ENCODE peak calls at places on chromosomes 1 and 21, in four cellular contexts. F, I, G and K are unnamed samples.

GRCh38 chr1:59018860-59019259 is 235.0 kb upstream of the JUN start:
- DNase-seq in G (no peak), F (no peak), I (no peak), K (no peak)

GRCh38 chr1:89781494-89782126 is 39.2 kb upstream of the LRRC8D start:
- DNase-seq in F (no peak), I (no peak), G (no peak), K (no peak)

GRCh38 chr21:15054089-15054488 is 10.7 kb downstream of the NRIP1 start:
- DNase-seq in I (no peak), G (no peak), F (no peak), K (no peak)

GRCh38 chr1:36160949-36161485 is 5.1 kb downstream of the MAP7D1 start:
- DNase-seq in G (no peak), F (peak; percentile 86), I (peak; percentile 72), K (peak; percentile 71)

GRCh38 chr1:60152886-60153285 is 79.3 kb upstream of the C1orf87 start:
- DNase-seq in G (no peak), I (no peak), F (no peak), K (no peak)

GRCh38 chr1:203306970-203307541 is 1.7 kb downstream of the BTG2 start:
- DNase-seq in I (no peak), G (no peak), F (no peak), K (peak; percentile 37)

GRCh38 chr1:240487493-240487892 is 124.5 kb downstream of the GREM2 start:
- DNase-seq in G (no peak), F (no peak), I (no peak), K (no peak)

GRCh38 chr1:200107004-200107470 is 79.5 kb downstream of the NR5A2 start:
- DNase-seq in F (no peak), G (no peak), I (no peak), K (no peak)

GRCh38 chr1:64404202-64404601 is 65.7 kb upstream of the CACHD1 start:
- DNase-seq in F (no peak), I (no peak), G (no peak), K (no peak)

GRCh38 chr1:24796524-24796923 is 51.3 kb downstream of the CLIC4 start:
- DNase-seq in I (no peak), G (no peak), F (no peak), K (no peak)

GRCh38 chr1:25873120-25873519 is 2.4 kb downstream of the PAQR7 start:
- DNase-seq in F (no peak), G (peak; percentile 42), I (peak; percentile 54), K (peak; percentile 11)

GRCh38 chr1:212749924-212750535 is 41.5 kb downstream of the NSL1 start:
- DNase-seq in F (peak; percentile 65), G (peak; percentile 55), I (peak; percentile 67), K (no peak)

GRCh38 chr1:1250828-1251284 is 4.3 kb upstream of the C1QTNF12 start:
- DNase-seq in I (no peak), G (no peak), F (no peak), K (no peak)

GRCh38 chr21:42062543-42063022 is 8.5 kb upstream of the UMODL1 start:
- DNase-seq in I (no peak), G (no peak), F (no peak), K (no peak)

GRCh38 chr1:21068937-21069336 is 107.8 kb downstream of the EIF4G3 start:
- DNase-seq in G (no peak), F (no peak), I (no peak), K (no peak)

GRCh38 chr1:86504895-86505625 is 36.3 kb downstream of the CLCA1 start:
- DNase-seq in G (no peak), F (no peak), I (no peak), K (no peak)

GRCh38 chr1:32240140-32240951 is 6.7 kb upstream of the FAM167B start:
- DNase-seq in F (peak; percentile 89), G (no peak), I (no peak), K (peak; percentile 98)

GRCh38 chr1:174830019-174830418 is 169.7 kb upstream of the CACYBP start:
- DNase-seq in G (no peak), I (no peak), F (no peak), K (no peak)

GRCh38 chr1:209248649-209249279 is 334.8 kb upstream of the CAMK1G start:
- DNase-seq in F (peak; percentile 53), I (peak; percentile 70), G (peak; percentile 34), K (peak; percentile 62)

GRCh38 chr1:204325944-204326343 is 33.8 kb downstream of the PLEKHA6 start:
- DNase-seq in F (no peak), G (no peak), I (no peak), K (no peak)

GRCh38 chr1:200992382-200993101 is 31.0 kb downstream of the KIF21B start:
- DNase-seq in I (no peak), G (no peak), F (no peak), K (no peak)

GRCh38 chr1:228471762-228472398 is 15.3 kb upstream of the RNF187 start:
- DNase-seq in G (peak; percentile 45), I (peak; percentile 68), F (peak; percentile 53), K (no peak)

GRCh38 chr1:48109390-48110009 is 112.3 kb upstream of the TRABD2B start:
- DNase-seq in G (peak; percentile 61), F (peak; percentile 36), I (no peak), K (no peak)

GRCh38 chr1:62180649-62181048 is 14.0 kb upstream of the L1TD1 start:
- DNase-seq in G (no peak), I (no peak), F (no peak), K (no peak)

GRCh38 chr1:30330644-30331043 is 392.7 kb downstream of the MATN1 start:
- DNase-seq in I (no peak), F (no peak), G (no peak), K (no peak)

GRCh38 chr1:118136511-118136937 is 48.5 kb downstream of the SPAG17 start:
- DNase-seq in I (no peak), F (no peak), G (no peak), K (no peak)

DNA sequence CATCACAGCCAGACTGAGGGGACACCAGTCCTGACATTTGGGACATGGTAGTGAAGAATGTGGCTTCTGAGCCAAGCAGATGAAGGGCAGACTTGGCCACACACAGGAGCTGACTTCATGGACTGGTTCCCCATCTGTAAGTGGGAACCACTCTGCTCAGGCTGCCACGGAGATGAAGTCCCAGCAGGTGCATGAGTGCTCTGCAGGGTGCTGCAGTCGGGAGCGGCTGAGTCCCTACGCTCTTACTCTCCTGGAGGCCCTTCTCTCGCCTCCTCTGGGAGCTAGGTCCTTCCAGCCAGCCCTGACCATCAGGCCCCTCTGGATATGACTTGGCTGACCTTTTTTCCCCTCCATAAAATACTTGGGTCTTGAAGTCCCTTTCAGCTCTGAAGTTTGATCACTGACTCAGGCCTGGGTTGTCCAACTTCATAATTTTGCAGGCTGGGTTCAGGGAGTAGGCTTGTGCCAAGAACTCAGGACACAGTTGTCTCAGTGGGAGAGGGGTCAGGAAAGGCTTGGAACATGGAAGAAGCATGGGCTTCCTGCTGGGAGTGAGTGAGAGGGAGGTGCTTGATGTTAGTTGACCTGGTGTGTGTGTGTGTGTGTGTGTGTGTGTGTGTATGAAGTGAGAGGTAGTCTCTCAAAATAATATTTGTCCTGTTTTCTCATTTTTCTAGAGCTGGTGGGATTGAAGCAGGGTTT is 21.0 kb upstream of the EPS8L3 start:
- DNase-seq in I (no peak), F (no peak), G (no peak), K (no peak)
- TF ChIP-seq FOXJ3 in I (no peak), F (no peak), G (no peak), K (no peak)

GRCh38 chr1:94237291-94238226 is at the start of gene ARHGAP29:
- DNase-seq in G (peak; percentile 74), I (peak; percentile 79), F (peak; percentile 96), K (peak; percentile 92)
- TF ChIP-seq FOXJ3 in G (no peak), I (no peak), F (no peak), K (no peak)

DNA sequence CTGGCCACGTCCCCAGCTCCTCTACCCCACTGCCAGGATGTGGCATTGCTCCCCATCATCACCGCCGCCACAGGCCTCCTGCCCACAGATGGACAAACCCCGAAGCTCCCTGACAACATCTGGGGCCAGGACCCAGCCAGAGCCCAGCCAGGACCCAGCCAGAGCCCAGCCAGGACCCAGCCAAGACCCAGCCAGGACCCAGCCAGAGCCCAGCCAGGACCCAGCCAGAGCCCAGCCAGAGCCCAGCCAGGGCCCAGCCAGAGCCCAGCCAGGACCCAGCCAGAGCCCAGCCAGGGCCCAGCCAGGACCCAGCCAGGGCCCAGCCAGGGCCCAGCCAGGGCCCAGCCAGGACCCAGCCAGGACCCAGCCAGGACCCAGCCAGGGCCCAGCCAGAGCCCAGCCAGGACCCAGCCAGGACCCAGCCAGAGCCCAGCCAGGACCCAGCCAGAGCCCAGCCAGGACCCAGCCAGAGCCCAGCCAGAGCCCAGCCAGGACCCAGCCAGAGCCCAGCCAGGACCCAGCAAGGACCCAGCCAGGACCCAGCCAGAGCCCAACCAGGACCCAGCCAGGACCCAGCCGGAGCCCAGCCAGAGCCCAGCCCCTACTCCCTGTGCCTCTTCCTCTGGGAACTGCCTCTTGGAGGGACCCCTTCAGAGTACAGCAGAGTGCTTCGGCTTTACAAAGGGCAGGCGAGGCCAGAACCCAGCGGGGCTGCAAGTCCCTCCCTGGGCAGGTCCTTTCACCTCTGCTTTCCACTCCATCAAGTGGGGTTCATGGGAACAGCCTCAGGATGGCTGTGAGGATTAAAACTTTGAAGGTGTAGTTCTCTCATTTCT is 43.7 kb downstream of the DISP3 start:
- DNase-seq in F (no peak), G (no peak), I (no peak), K (peak; percentile 9)
- TF ChIP-seq FOXJ3 in F (no peak), G (no peak), I (no peak), K (no peak)

DNA sequence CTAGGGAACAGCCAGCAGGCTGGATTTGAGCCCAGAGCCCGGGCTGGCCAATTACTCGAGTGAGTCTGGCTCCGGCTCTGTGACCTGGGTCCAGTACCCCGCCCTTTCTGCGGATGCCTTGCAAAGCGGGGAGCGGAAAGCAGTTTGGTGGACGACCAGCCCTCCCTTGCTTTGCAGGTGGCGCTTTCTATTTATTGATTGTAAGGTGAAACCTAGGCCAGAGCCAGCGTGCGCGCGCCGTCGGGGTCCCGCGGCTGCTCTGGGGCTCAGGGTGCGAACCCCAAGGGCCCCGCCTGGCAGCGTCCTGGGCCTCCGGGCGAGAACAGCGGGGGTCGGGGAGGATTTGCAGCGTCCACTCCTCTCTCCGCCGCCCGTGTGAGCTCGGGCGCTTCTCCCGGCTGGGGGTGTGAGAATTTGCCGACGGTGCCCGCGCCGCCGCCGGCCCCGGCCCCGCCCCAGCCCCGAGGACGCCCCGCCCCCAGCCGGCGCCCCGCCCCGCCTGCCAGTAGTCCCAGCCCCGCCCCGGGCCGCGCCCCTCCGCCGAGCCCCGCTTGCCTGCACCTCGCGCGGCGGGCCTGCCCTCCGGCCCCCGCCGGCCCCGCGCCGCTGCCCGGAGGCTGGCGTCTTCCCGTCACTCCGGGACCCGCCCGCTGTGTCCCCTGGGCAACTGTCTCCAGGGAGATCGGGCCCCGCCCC is 37.6 kb downstream of the PIK3CD start:
- DNase-seq in F (peak; percentile 94), G (peak; percentile 48), I (peak; percentile 98), K (peak; percentile 92)
- TF ChIP-seq FOXJ3 in F (no peak), G (no peak), I (no peak), K (no peak)

GRCh38 chr21:39071623-39072214 is 111.5 kb downstream of the PSMG1 start:
- DNase-seq in I (no peak), F (no peak), G (peak; percentile 90), K (no peak)
- TF ChIP-seq FOXJ3 in I (no peak), F (no peak), G (no peak), K (no peak)

GRCh38 chr1:205913451-205914204 is 29.6 kb downstream of the SLC26A9 start:
- DNase-seq in I (no peak), G (no peak), F (peak; percentile 5), K (no peak)
- TF ChIP-seq FOXJ3 in I (no peak), G (no peak), F (no peak), K (no peak)